ENCODE peak calls at places on chromosome 1, in eight cellular contexts. One of them, this sample, is unnamed.

GRCh38 chr1:24364975-24365678 is 46.0 kb downstream of the GRHL3 start:
- DNase-seq in left ventricle myocardium inferior: no peak
- DNase-seq in nephron progenitor cell: no peak
- DNase-seq in heart left ventricle: no peak
- DNase-seq in AG04450: peak; percentile 63
- DNase-seq in A549: peak; percentile 83
- DNase-seq in tibial artery: peak; percentile 30
- DNase-seq in A673: peak; percentile 88
- DNase-seq in this sample: peak; percentile 50

GRCh38 chr1:198902616-198903140 is 263.8 kb downstream of the PTPRC start:
- DNase-seq in left ventricle myocardium inferior: no peak
- DNase-seq in nephron progenitor cell: no peak
- DNase-seq in heart left ventricle: peak; percentile 25
- DNase-seq in AG04450: no peak
- DNase-seq in A549: no peak
- DNase-seq in tibial artery: no peak
- DNase-seq in A673: peak; percentile 64
- DNase-seq in this sample: no peak

GRCh38 chr1:94892604-94893280 is 34.2 kb downstream of the CNN3 start:
- DNase-seq in left ventricle myocardium inferior: no peak
- DNase-seq in nephron progenitor cell: no peak
- DNase-seq in heart left ventricle: no peak
- DNase-seq in AG04450: no peak
- DNase-seq in A549: no peak
- DNase-seq in tibial artery: no peak
- DNase-seq in A673: no peak
- DNase-seq in this sample: no peak

GRCh38 chr1:243490748-243491686 is 235.2 kb downstream of the SDCCAG8 start:
- DNase-seq in left ventricle myocardium inferior: no peak
- DNase-seq in nephron progenitor cell: no peak
- DNase-seq in heart left ventricle: no peak
- DNase-seq in AG04450: peak; percentile 59
- DNase-seq in A549: no peak
- DNase-seq in tibial artery: no peak
- DNase-seq in A673: no peak
- DNase-seq in this sample: no peak

GRCh38 chr1:155085504-155086181 is 7.0 kb downstream of the EFNA3 start:
- DNase-seq in left ventricle myocardium inferior: no peak
- DNase-seq in nephron progenitor cell: peak; percentile 45
- DNase-seq in heart left ventricle: peak; percentile 68
- DNase-seq in AG04450: no peak
- DNase-seq in A549: peak; percentile 70
- DNase-seq in tibial artery: peak; percentile 65
- DNase-seq in A673: no peak
- DNase-seq in this sample: peak; percentile 55

GRCh38 chr1:46673749-46674182 is 2.1 kb downstream of the TEX38 start:
- DNase-seq in left ventricle myocardium inferior: no peak
- DNase-seq in nephron progenitor cell: no peak
- DNase-seq in heart left ventricle: no peak
- DNase-seq in AG04450: no peak
- DNase-seq in A549: peak; percentile 4
- DNase-seq in tibial artery: no peak
- DNase-seq in A673: no peak
- DNase-seq in this sample: no peak

GRCh38 chr1:47629201-47629600 is 191.4 kb downstream of the FOXD2 start:
- DNase-seq in left ventricle myocardium inferior: no peak
- DNase-seq in nephron progenitor cell: no peak
- DNase-seq in heart left ventricle: no peak
- DNase-seq in AG04450: no peak
- DNase-seq in A549: no peak
- DNase-seq in tibial artery: no peak
- DNase-seq in A673: no peak
- DNase-seq in this sample: no peak

GRCh38 chr1:67838180-67838912 is 5.1 kb upstream of the GNG12 start:
- DNase-seq in left ventricle myocardium inferior: no peak
- DNase-seq in nephron progenitor cell: no peak
- DNase-seq in heart left ventricle: no peak
- DNase-seq in AG04450: no peak
- DNase-seq in A549: no peak
- DNase-seq in tibial artery: no peak
- DNase-seq in A673: no peak
- DNase-seq in this sample: no peak

GRCh38 chr1:161919229-161919628 is 104.4 kb downstream of the OLFML2B start:
- DNase-seq in left ventricle myocardium inferior: no peak
- DNase-seq in nephron progenitor cell: no peak
- DNase-seq in heart left ventricle: no peak
- DNase-seq in AG04450: no peak
- DNase-seq in A549: no peak
- DNase-seq in tibial artery: no peak
- DNase-seq in A673: no peak
- DNase-seq in this sample: no peak

GRCh38 chr1:105664495-105664894 is 1392.0 kb upstream of the PRMT6 start:
- DNase-seq in left ventricle myocardium inferior: no peak
- DNase-seq in nephron progenitor cell: no peak
- DNase-seq in heart left ventricle: no peak
- DNase-seq in AG04450: no peak
- DNase-seq in A549: no peak
- DNase-seq in tibial artery: no peak
- DNase-seq in A673: no peak
- DNase-seq in this sample: no peak

GRCh38 chr1:29859126-29859525 is 622.8 kb downstream of the PTPRU start:
- DNase-seq in left ventricle myocardium inferior: no peak
- DNase-seq in nephron progenitor cell: no peak
- DNase-seq in heart left ventricle: no peak
- DNase-seq in AG04450: no peak
- DNase-seq in A549: no peak
- DNase-seq in tibial artery: no peak
- DNase-seq in A673: no peak
- DNase-seq in this sample: no peak

GRCh38 chr1:57319165-57319564 is 104.7 kb downstream of the DAB1 start:
- DNase-seq in left ventricle myocardium inferior: no peak
- DNase-seq in nephron progenitor cell: no peak
- DNase-seq in heart left ventricle: no peak
- DNase-seq in AG04450: peak; percentile 2
- DNase-seq in A549: no peak
- DNase-seq in tibial artery: no peak
- DNase-seq in A673: peak; percentile 50
- DNase-seq in this sample: no peak

GRCh38 chr1:93200086-93200620 is 19.6 kb downstream of the CCDC18 start:
- DNase-seq in left ventricle myocardium inferior: no peak
- DNase-seq in nephron progenitor cell: no peak
- DNase-seq in heart left ventricle: no peak
- DNase-seq in AG04450: no peak
- DNase-seq in A549: no peak
- DNase-seq in tibial artery: no peak
- DNase-seq in A673: no peak
- DNase-seq in this sample: no peak

GRCh38 chr1:82466894-82467293 is 666.2 kb downstream of the ADGRL2 start:
- DNase-seq in left ventricle myocardium inferior: no peak
- DNase-seq in nephron progenitor cell: no peak
- DNase-seq in heart left ventricle: no peak
- DNase-seq in AG04450: no peak
- DNase-seq in A549: no peak
- DNase-seq in tibial artery: no peak
- DNase-seq in A673: no peak
- DNase-seq in this sample: no peak

GRCh38 chr1:180156631-180157091 is 2.0 kb downstream of the QSOX1 start:
- DNase-seq in left ventricle myocardium inferior: no peak
- DNase-seq in nephron progenitor cell: no peak
- DNase-seq in heart left ventricle: no peak
- DNase-seq in AG04450: no peak
- DNase-seq in A549: no peak
- DNase-seq in tibial artery: no peak
- DNase-seq in A673: no peak
- DNase-seq in this sample: no peak

GRCh38 chr1:187721216-187721615 is 892.5 kb downstream of the PLA2G4A start:
- DNase-seq in left ventricle myocardium inferior: no peak
- DNase-seq in nephron progenitor cell: no peak
- DNase-seq in heart left ventricle: no peak
- DNase-seq in AG04450: no peak
- DNase-seq in A549: no peak
- DNase-seq in tibial artery: no peak
- DNase-seq in A673: no peak
- DNase-seq in this sample: no peak

GRCh38 chr1:55916480-55916879 is 662.9 kb downstream of the PLPP3 start:
- DNase-seq in left ventricle myocardium inferior: no peak
- DNase-seq in nephron progenitor cell: no peak
- DNase-seq in heart left ventricle: no peak
- DNase-seq in AG04450: peak; percentile 34
- DNase-seq in A549: peak; percentile 1
- DNase-seq in tibial artery: no peak
- DNase-seq in A673: no peak
- DNase-seq in this sample: no peak

GRCh38 chr1:28594661-28595411 is 2.8 kb downstream of the RAB42 start:
- DNase-seq in left ventricle myocardium inferior: no peak
- DNase-seq in nephron progenitor cell: no peak
- DNase-seq in heart left ventricle: no peak
- DNase-seq in AG04450: no peak
- DNase-seq in A549: peak; percentile 28
- DNase-seq in tibial artery: no peak
- DNase-seq in A673: no peak
- DNase-seq in this sample: no peak
- TF ChIP-seq CTCF in left ventricle myocardium inferior: no peak
- TF ChIP-seq CTCF in nephron progenitor cell: no peak
- TF ChIP-seq CTCF in heart left ventricle: no peak
- TF ChIP-seq CTCF in AG04450: no peak
- TF ChIP-seq CTCF in A549: no peak
- TF ChIP-seq CTCF in tibial artery: no peak
- TF ChIP-seq CTCF in A673: no peak
- TF ChIP-seq CTCF in this sample: no peak

DNA sequence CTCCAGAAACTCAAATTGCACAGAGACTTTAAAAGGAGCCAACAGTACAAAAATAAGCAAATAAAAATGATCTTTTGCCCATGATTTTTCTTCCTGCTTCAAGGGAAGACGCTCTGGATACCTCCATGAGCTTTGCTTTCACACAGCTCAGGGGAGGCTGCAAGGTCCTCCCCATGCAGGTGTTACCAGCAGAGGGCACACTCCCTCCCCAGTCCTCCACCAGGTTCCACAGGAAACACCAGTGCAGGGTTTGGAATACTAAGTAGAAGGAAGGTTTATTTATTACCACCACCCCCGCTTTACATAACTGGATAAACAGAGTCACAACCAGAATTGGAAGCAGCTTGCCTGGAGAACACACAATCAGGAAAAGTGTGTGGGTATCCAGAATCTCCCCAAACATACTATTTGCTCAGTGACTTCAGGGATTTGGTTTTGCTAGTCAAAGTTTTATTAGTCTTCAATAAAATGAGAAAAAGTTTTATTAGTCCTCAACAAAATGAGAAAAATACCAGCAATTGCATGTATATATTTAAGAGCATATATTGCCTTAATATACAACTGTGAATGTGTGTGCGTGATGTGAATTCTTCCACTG is 37.3 kb downstream of the HSD3B1 start:
- DNase-seq in left ventricle myocardium inferior: no peak
- DNase-seq in nephron progenitor cell: peak; percentile 21
- DNase-seq in heart left ventricle: no peak
- DNase-seq in AG04450: no peak
- DNase-seq in A549: peak; percentile 15
- DNase-seq in tibial artery: no peak
- DNase-seq in A673: peak; percentile 17
- DNase-seq in this sample: no peak
- TF ChIP-seq CTCF in left ventricle myocardium inferior: no peak
- TF ChIP-seq CTCF in nephron progenitor cell: peak; percentile 37
- TF ChIP-seq CTCF in heart left ventricle: no peak
- TF ChIP-seq CTCF in AG04450: peak; percentile 39
- TF ChIP-seq CTCF in A549: no peak
- TF ChIP-seq CTCF in tibial artery: no peak
- TF ChIP-seq CTCF in A673: peak; percentile 63
- TF ChIP-seq CTCF in this sample: peak; percentile 89

GRCh38 chr1:156842618-156843300 is 16.2 kb downstream of the INSRR start:
- DNase-seq in left ventricle myocardium inferior: no peak
- DNase-seq in nephron progenitor cell: no peak
- DNase-seq in heart left ventricle: no peak
- DNase-seq in AG04450: no peak
- DNase-seq in A549: no peak
- DNase-seq in tibial artery: no peak
- DNase-seq in A673: no peak
- DNase-seq in this sample: no peak

GRCh38 chr1:156845953-156846545 is 12.9 kb downstream of the INSRR start:
- DNase-seq in left ventricle myocardium inferior: no peak
- DNase-seq in nephron progenitor cell: no peak
- DNase-seq in heart left ventricle: no peak
- DNase-seq in AG04450: no peak
- DNase-seq in A549: no peak
- DNase-seq in tibial artery: no peak
- DNase-seq in A673: no peak
- DNase-seq in this sample: no peak

GRCh38 chr1:156845055-156845952 is 13.6 kb downstream of the INSRR start:
- DNase-seq in left ventricle myocardium inferior: no peak
- DNase-seq in nephron progenitor cell: peak; percentile 54
- DNase-seq in heart left ventricle: no peak
- DNase-seq in AG04450: no peak
- DNase-seq in A549: no peak
- DNase-seq in tibial artery: no peak
- DNase-seq in A673: peak; percentile 30
- DNase-seq in this sample: no peak

GRCh38 chr1:156844638-156845037 is 14.3 kb downstream of the INSRR start:
- DNase-seq in left ventricle myocardium inferior: no peak
- DNase-seq in nephron progenitor cell: no peak
- DNase-seq in heart left ventricle: no peak
- DNase-seq in AG04450: no peak
- DNase-seq in A549: no peak
- DNase-seq in tibial artery: no peak
- DNase-seq in A673: no peak
- DNase-seq in this sample: no peak

GRCh38 chr1:156844102-156844501 is 14.8 kb downstream of the INSRR start:
- DNase-seq in left ventricle myocardium inferior: no peak
- DNase-seq in nephron progenitor cell: no peak
- DNase-seq in heart left ventricle: no peak
- DNase-seq in AG04450: no peak
- DNase-seq in A549: no peak
- DNase-seq in tibial artery: no peak
- DNase-seq in A673: no peak
- DNase-seq in this sample: no peak
- TF ChIP-seq CTCF in left ventricle myocardium inferior: no peak
- TF ChIP-seq CTCF in nephron progenitor cell: no peak
- TF ChIP-seq CTCF in heart left ventricle: no peak
- TF ChIP-seq CTCF in AG04450: no peak
- TF ChIP-seq CTCF in A549: no peak
- TF ChIP-seq CTCF in tibial artery: no peak
- TF ChIP-seq CTCF in A673: no peak
- TF ChIP-seq CTCF in this sample: peak; percentile 14

DNA sequence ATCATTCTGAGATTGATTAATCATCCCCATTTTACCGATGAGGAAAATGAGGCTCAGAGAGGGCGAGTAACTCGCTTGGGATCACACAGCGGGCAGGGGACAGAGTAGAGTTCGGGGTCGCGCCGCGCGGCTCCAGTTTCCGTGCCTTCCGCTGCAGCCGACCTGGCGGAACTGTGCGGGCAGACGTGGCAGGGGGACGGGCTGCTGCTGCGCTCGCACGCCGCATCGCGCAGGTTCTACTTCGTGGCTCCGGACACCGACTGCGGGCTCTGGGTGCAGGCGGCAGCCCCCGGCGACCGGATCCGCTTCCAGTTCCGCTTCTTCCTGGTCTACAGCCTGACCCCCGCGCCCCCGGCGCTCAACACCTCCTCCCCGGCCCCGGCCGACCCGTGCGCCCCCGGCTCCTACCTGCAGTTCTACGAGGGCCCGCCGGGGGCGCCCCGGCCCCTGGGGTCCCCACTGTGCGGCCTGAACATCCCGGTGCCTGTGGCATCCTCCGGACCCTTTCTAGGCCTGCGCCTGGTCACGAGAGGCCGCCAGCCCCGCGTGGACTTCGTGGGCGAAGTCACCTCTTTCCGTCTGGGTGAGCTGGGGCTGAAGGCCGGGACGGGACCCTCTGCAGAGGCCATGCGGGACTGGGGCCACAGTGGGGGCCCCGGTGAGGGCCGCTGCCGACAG is 2.3 kb downstream of the LDLRAD2 start:
- DNase-seq in left ventricle myocardium inferior: no peak
- DNase-seq in nephron progenitor cell: peak; percentile 76
- DNase-seq in heart left ventricle: no peak
- DNase-seq in AG04450: no peak
- DNase-seq in A549: no peak
- DNase-seq in tibial artery: no peak
- DNase-seq in A673: no peak
- DNase-seq in this sample: peak; percentile 62
- TF ChIP-seq CTCF in left ventricle myocardium inferior: peak; percentile 70
- TF ChIP-seq CTCF in nephron progenitor cell: peak; percentile 85
- TF ChIP-seq CTCF in heart left ventricle: peak; percentile 51
- TF ChIP-seq CTCF in AG04450: peak; percentile 55
- TF ChIP-seq CTCF in A549: no peak
- TF ChIP-seq CTCF in tibial artery: no peak
- TF ChIP-seq CTCF in A673: peak; percentile 49
- TF ChIP-seq CTCF in this sample: peak; percentile 70